ENCODE peak calls at places on chromosomes 6 and 20, in nine cellular contexts. W is heart left ventricle, G is gastrocnemius medialis, F is fibroblast of the aortic adventitia, X is neural crest cell, C is GM13977, B is esophagus muscularis mucosa, M is OCI-LY7, O is mammary epithelial cell. K is an unnamed sample.

GRCh38 chr20:12570371-12570770 is 438.4 kb upstream of the SPTLC3 start:
- DNase-seq in B (no peak), W (no peak), C (no peak), O (peak), G (no peak), M (peak), X (peak), F (no peak), K (no peak)

GRCh38 chr6:29216528-29216927 is 45.8 kb downstream of the OR2J2 start:
- DNase-seq in O (no peak), B (no peak), C (no peak), X (no peak), F (no peak), G (no peak), W (no peak), M (no peak), K (no peak)

GRCh38 chr6:140766999-140767398 is 1365.7 kb upstream of the GJE1 start:
- DNase-seq in O (peak), C (no peak), M (no peak), W (no peak), F (no peak), X (no peak), G (no peak), B (no peak), K (no peak)

GRCh38 chr6:16081337-16081736 is 47.5 kb upstream of the MYLIP start:
- DNase-seq in G (no peak), X (no peak), F (no peak), C (no peak), B (no peak), W (no peak), M (no peak), O (no peak), K (no peak)

GRCh38 chr6:166419268-166419667 is 36.5 kb upstream of the MPC1 start:
- DNase-seq in X (no peak), B (no peak), O (peak), C (peak), F (no peak), M (peak), G (no peak), W (no peak), K (no peak)

GRCh38 chr6:89184344-89184743 is 32.8 kb downstream of the GABRR1 start:
- DNase-seq in F (no peak), G (no peak), W (no peak), C (no peak), B (no peak), O (no peak), M (no peak), X (peak), K (no peak)

GRCh38 chr6:161554883-161555282 is 281.0 kb upstream of the AGPAT4 start:
- DNase-seq in G (no peak), W (no peak), O (no peak), F (no peak), C (no peak), X (no peak), M (no peak), B (no peak), K (no peak)

GRCh38 chr6:1424306-1424927 is 35.0 kb downstream of the FOXF2 start:
- DNase-seq in W (peak), M (peak), G (no peak), F (peak), C (peak), X (peak), O (peak), B (no peak), K (peak)

GRCh38 chr6:135426833-135427232 is 70.7 kb downstream of the AHI1 start:
- DNase-seq in O (no peak), C (no peak), G (no peak), X (no peak), B (no peak), W (no peak), F (no peak), M (no peak), K (no peak)

DNA sequence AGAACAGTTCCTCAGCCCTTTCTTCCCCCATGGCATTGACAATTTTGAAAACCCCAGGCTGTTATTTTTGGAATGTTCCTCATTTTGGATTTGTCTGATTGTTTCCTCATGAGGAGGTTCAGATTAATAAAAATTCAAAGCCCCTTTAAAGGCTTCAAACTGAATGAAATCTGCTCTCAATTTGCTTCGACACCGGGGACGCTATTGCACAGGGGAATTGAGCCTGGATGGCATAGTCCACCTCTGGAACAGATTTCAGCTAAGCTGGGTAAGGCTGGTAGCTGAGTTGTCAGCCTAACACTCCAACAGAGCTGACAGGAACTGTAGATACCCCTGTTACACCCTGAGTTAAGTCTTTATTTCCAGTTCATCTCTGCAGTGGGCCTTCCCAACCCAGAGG is 73.4 kb upstream of the PAX1 start:
- DNase-seq in F (no peak), W (no peak), C (no peak), O (no peak), X (no peak), G (no peak), M (no peak), B (peak), K (no peak)
- TF ChIP-seq CTCF in F (no peak), W (no peak), C (no peak), O (no peak), X (no peak), G (no peak), M (peak), B (no peak), K (no peak)

DNA sequence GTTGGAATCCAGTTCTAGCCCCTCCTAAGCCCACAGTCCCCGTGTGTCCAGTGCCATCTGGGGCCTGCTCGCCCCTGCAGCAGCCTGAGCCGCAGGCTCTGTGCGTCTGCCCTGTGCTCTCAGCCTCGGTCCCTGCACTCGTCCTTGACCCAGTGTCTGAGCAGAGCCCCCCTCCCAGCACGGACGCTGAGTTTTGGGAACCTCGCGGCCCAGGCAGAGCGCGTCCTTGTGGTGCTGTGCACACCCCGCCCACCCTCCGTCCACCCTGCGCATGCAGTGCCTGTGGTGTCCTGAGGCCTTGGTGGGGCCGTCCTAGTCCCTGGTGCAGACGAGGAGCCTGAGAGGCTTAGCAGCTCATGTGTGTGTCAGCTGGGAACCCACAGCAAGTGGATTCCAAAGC is 31.6 kb downstream of the OSBPL2 start:
- DNase-seq in B (no peak), W (no peak), X (no peak), G (no peak), F (no peak), C (no peak), O (no peak), M (no peak), K (no peak)
- TF ChIP-seq CTCF in B (no peak), W (no peak), X (no peak), G (no peak), F (no peak), C (no peak), O (no peak), M (no peak), K (no peak)

GRCh38 chr6:13233106-13233505 is 95.2 kb downstream of the TBC1D7 start:
- DNase-seq in W (no peak), X (no peak), B (no peak), G (no peak), O (no peak), F (no peak), M (no peak), C (no peak), K (no peak)

GRCh38 chr6:13226071-13226470 is 102.3 kb downstream of the TBC1D7 start:
- DNase-seq in W (no peak), M (no peak), B (no peak), F (no peak), G (no peak), C (no peak), O (no peak), X (no peak), K (no peak)

GRCh38 chr6:13234130-13234529 is 94.2 kb downstream of the TBC1D7 start:
- DNase-seq in M (no peak), F (no peak), O (peak), G (no peak), W (no peak), C (no peak), X (no peak), B (no peak), K (no peak)

GRCh38 chr6:13228264-13229204 is 99.8 kb downstream of the TBC1D7 start:
- DNase-seq in O (no peak), B (no peak), C (no peak), M (no peak), F (no peak), W (no peak), X (no peak), G (no peak), K (no peak)

DNA sequence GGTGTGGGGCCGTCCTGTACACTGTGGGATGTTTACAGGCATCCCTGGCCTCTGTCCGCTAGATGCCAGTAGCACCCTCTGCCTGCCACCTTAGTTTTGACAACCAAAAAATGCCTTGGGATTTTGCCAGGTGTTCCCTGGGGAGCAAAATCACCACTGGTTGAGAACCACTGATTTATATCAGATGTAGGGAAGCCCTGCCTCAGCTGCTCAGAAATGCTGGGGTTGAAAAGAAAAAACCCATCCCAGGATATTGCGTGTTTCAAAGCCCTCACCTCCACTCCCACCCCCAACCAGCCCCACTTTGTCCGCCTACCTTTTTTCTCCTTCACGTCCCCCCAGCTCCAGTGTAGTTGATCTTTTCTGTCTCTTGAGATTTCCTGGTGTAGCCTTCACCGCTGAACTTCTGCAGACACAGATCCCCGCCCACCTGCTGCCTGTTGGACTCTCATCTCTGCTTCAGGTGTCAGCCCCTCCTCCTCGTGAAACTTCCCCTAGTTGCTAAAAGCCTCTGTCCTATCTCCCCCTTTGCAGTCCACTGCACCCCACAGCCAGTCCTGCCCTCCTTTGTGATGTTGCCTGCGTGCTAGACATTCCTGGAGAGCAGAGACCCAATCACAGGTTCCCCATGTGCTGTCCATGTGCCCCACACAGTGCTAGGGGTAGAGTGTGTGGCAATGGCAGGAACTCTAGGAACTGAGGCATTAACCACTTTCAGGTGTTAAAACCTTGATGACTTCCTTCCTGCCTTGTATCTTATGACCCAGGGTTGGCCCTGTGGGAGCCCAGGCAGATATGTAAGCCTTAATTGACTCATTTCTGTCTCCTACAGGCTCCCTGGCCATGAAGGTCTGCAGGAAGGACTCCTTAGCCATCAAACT is 98.9 kb downstream of the TBC1D7 start:
- DNase-seq in O (no peak), W (no peak), G (no peak), C (peak), X (no peak), B (no peak), F (no peak), M (peak), K (no peak)
- TF ChIP-seq CTCF in O (peak), W (no peak), G (no peak), C (peak), X (no peak), B (no peak), F (no peak), M (peak), K (no peak)

GRCh38 chr6:151663559-151663958 is 143.9 kb upstream of the ESR1 start:
- DNase-seq in O (no peak), W (no peak), X (no peak), B (no peak), C (no peak), F (no peak), M (no peak), G (no peak), K (no peak)

GRCh38 chr6:151664390-151664789 is 143.1 kb upstream of the ESR1 start:
- DNase-seq in M (no peak), O (no peak), X (no peak), G (no peak), W (no peak), B (no peak), C (no peak), F (no peak), K (no peak)

GRCh38 chr6:151659212-151659611 is 148.3 kb upstream of the ESR1 start:
- DNase-seq in X (no peak), G (no peak), W (no peak), C (no peak), M (no peak), B (no peak), F (no peak), O (no peak), K (no peak)

GRCh38 chr6:151661509-151661908 is 146.0 kb upstream of the ESR1 start:
- DNase-seq in B (no peak), F (no peak), G (no peak), W (no peak), O (no peak), X (no peak), M (no peak), C (no peak), K (no peak)

DNA sequence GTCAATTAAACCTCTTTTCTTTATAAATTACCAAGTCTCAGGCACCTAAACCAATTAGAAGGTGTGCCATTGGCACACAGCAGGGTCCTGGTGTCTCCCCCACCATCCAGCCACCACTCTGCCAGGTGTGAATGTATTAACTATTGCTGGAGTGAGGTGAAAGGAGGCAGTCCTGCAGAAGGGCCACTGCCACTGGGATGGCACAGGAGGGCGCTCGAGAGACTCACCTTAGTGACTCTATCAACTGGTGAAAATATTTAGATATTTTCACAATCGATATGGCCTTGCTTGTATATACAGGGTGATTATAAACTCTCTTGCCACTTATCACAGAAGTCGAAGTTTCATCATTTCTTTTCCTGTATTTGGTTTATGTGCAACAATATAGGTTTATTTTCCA is 145.6 kb upstream of the ESR1 start:
- DNase-seq in W (no peak), F (no peak), O (no peak), B (no peak), G (no peak), X (no peak), M (peak), C (no peak), K (no peak)
- TF ChIP-seq CTCF in W (no peak), F (no peak), O (peak), B (no peak), G (no peak), X (peak), M (peak), C (peak), K (peak)

GRCh38 chr6:53273356-53273755 is 75.4 kb downstream of the ELOVL5 start:
- DNase-seq in G (no peak), X (no peak), O (no peak), F (no peak), W (no peak), M (no peak), B (no peak), C (no peak), K (no peak)
- TF ChIP-seq CTCF in G (no peak), X (peak), O (no peak), F (no peak), W (no peak), M (peak), B (no peak), C (no peak), K (no peak)

GRCh38 chr20:50610212-50610718 is 81.1 kb downstream of the RIPOR3 start:
- DNase-seq in B (no peak), C (no peak), X (no peak), W (no peak), O (no peak), G (no peak), F (no peak), M (peak), K (no peak)
- TF ChIP-seq CTCF in B (no peak), C (no peak), X (no peak), W (no peak), O (peak), G (no peak), F (no peak), M (peak), K (no peak)

GRCh38 chr6:43011207-43011606 is 2.5 kb downstream of the MEA1 start:
- DNase-seq in M (no peak), B (no peak), O (no peak), X (no peak), W (no peak), C (no peak), F (no peak), G (no peak), K (no peak)
- TF ChIP-seq CTCF in M (peak), B (no peak), O (no peak), X (no peak), W (no peak), C (no peak), F (no peak), G (no peak), K (no peak)

DNA sequence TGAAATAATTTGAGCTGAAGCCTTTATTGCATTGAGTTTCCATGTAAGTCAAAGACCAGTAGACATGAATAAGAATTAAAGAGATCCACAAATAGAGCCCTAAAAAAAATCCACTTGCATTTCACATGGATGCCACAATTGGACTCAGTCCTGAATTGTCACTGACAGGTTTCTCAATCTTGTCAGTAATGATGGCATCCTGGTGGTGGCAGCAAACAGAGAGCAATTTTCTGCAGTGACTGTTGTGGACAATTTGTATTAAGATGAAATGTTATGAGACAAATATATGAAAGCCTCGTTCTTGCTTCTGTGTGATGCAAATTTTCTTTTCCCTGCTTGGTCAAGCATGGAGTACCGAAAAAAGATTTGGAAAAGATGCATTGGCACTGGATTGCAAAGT is 278.9 kb downstream of the SAMD5 start:
- DNase-seq in M (no peak), B (no peak), W (no peak), X (no peak), G (no peak), C (no peak), F (no peak), O (no peak), K (no peak)
- TF ChIP-seq CTCF in M (no peak), B (no peak), W (no peak), X (peak), G (no peak), C (no peak), F (no peak), O (peak), K (no peak)